ENCODE peak calls at places on chromosomes 6 and 20, in six cellular contexts. One of them, this sample, is unnamed.

GRCh38 chr20:17835941-17836861 is 132.4 kb downstream of the SNX5 start:
- DNase-seq in HCT116: no peak
- DNase-seq in GM12878: no peak
- DNase-seq in SK-N-SH: no peak
- DNase-seq in K562: no peak
- DNase-seq in HepG2: no peak
- DNase-seq in this sample: no peak

GRCh38 chr6:2625581-2625980 is 125.1 kb downstream of the MYLK4 start:
- DNase-seq in HCT116: no peak
- DNase-seq in GM12878: no peak
- DNase-seq in SK-N-SH: no peak
- DNase-seq in K562: no peak
- DNase-seq in HepG2: no peak
- DNase-seq in this sample: no peak

GRCh38 chr20:19735446-19735845 is 22.6 kb upstream of the RIN2 start:
- DNase-seq in HCT116: peak; percentile 19
- DNase-seq in GM12878: peak; percentile 3
- DNase-seq in SK-N-SH: peak; percentile 45
- DNase-seq in K562: no peak
- DNase-seq in HepG2: peak; percentile 48
- DNase-seq in this sample: peak; percentile 64

GRCh38 chr6:112155900-112156299 is 68.5 kb downstream of the FAM229B start:
- DNase-seq in HCT116: no peak
- DNase-seq in GM12878: no peak
- DNase-seq in SK-N-SH: no peak
- DNase-seq in K562: no peak
- DNase-seq in HepG2: no peak
- DNase-seq in this sample: no peak

GRCh38 chr20:40233401-40233800 is 455.6 kb downstream of the MAFB start:
- DNase-seq in HCT116: no peak
- DNase-seq in GM12878: no peak
- DNase-seq in SK-N-SH: no peak
- DNase-seq in K562: no peak
- DNase-seq in HepG2: no peak
- DNase-seq in this sample: no peak

GRCh38 chr6:15588966-15589634 is 73.7 kb downstream of the DTNBP1 start:
- DNase-seq in HCT116: no peak
- DNase-seq in GM12878: no peak
- DNase-seq in SK-N-SH: no peak
- DNase-seq in K562: no peak
- DNase-seq in HepG2: no peak
- DNase-seq in this sample: no peak

GRCh38 chr6:43635387-43636311 is at the start of gene MAD2L1BP:
- DNase-seq in HCT116: peak; percentile 56
- DNase-seq in GM12878: peak; percentile 33
- DNase-seq in SK-N-SH: peak; percentile 86
- DNase-seq in K562: peak; percentile 87
- DNase-seq in HepG2: peak; percentile 81
- DNase-seq in this sample: no peak

GRCh38 chr6:17101422-17102257 is at the start of gene STMND1:
- DNase-seq in HCT116: no peak
- DNase-seq in GM12878: no peak
- DNase-seq in SK-N-SH: peak; percentile 47
- DNase-seq in K562: no peak
- DNase-seq in HepG2: no peak
- DNase-seq in this sample: no peak

GRCh38 chr6:1965596-1966224 is 279.7 kb downstream of the GMDS start:
- DNase-seq in HCT116: no peak
- DNase-seq in GM12878: no peak
- DNase-seq in SK-N-SH: no peak
- DNase-seq in K562: no peak
- DNase-seq in HepG2: no peak
- DNase-seq in this sample: no peak

GRCh38 chr6:133047065-133047665 is 194.0 kb upstream of the EYA4 start:
- DNase-seq in HCT116: no peak
- DNase-seq in GM12878: no peak
- DNase-seq in SK-N-SH: no peak
- DNase-seq in K562: no peak
- DNase-seq in HepG2: no peak
- DNase-seq in this sample: no peak
- TF ChIP-seq REST in HCT116: no peak
- TF ChIP-seq REST in GM12878: no peak
- TF ChIP-seq REST in SK-N-SH: no peak
- TF ChIP-seq REST in K562: no peak
- TF ChIP-seq REST in HepG2: no peak
- TF ChIP-seq REST in this sample: no peak

GRCh38 chr20:41364967-41365765 is 1.5 kb downstream of the EMILIN3 start:
- DNase-seq in HCT116: no peak
- DNase-seq in GM12878: no peak
- DNase-seq in SK-N-SH: no peak
- DNase-seq in K562: no peak
- DNase-seq in HepG2: no peak
- DNase-seq in this sample: no peak
- H3K4me3 ChIP-seq in HCT116: no peak overlapping the region
- H3K4me3 ChIP-seq in GM12878: no peak overlapping the region
- H3K4me3 ChIP-seq in SK-N-SH: no peak overlapping the region
- H3K4me3 ChIP-seq in K562: no peak overlapping the region
- H3K4me3 ChIP-seq in HepG2: no peak overlapping the region
- H3K4me3 ChIP-seq in this sample: no peak overlapping the region

DNA sequence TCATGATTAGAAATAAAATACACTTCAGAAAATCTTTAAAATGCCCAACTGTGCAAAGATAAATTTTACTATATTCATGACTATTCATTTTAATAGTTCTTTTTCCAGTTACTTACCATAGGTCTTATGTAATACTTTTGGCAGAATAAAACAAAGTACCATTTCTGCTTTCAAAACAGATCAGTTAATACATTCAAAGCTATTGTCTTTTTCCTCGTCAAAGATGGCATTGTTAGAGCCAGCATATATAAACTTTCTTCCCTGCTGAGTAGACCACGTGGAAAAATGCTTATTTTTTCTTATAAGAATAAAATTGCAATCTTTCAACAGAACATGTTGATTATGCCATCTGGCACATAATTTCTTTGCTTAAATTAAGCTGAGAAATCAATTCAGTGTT is 34.9 kb upstream of the EXOC2 start:
- DNase-seq in HCT116: no peak
- DNase-seq in GM12878: no peak
- DNase-seq in SK-N-SH: no peak
- DNase-seq in K562: no peak
- DNase-seq in HepG2: no peak
- DNase-seq in this sample: no peak
- TF ChIP-seq SIN3A in HCT116: no peak
- TF ChIP-seq SIN3A in GM12878: no peak
- TF ChIP-seq SIN3A in SK-N-SH: no peak
- TF ChIP-seq SIN3A in K562: no peak
- TF ChIP-seq SIN3A in HepG2: no peak
- TF ChIP-seq SIN3A in this sample: no peak

DNA sequence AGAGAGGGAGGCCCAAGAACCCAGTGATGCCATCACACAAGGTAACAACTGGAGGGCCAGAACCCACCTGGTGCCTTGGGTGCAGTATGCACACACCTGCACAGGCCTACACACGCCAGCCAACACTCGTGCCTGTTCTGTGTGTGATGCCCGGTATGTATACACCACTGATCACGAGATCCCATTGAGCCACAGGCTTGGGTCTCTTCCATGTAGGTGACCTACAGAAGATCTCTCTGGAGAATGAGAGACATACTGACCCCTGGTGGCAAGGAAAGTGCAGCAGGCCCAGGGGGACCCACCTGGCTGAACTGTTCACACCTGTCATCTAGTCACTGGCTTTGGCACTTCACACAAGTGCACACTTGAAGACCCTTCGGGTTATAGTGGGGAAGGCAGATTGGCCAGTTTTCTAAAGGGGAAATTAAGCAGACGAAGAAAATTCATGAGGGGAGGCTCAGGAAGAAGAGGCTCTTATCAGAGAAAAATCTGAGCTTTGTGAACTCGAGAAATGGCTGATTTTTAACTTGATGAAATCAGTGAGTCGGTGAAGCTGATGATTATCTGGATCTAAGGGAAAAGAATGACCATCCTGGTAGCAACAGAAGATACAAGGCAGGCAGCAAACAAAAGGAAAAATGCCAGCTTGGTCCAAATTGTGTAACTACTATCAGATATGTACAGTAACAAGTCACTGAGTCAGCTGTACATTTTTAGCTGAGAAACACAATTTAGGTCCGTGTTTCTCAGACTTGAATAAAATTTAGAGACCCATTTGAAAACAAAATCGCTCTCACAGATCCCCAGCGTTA is 69.1 kb upstream of the PBOV1 start:
- DNase-seq in HCT116: peak; percentile 38
- DNase-seq in GM12878: no peak
- DNase-seq in SK-N-SH: peak; percentile 36
- DNase-seq in K562: peak; percentile 55
- DNase-seq in HepG2: peak; percentile 58
- DNase-seq in this sample: peak; percentile 10
- TF ChIP-seq REST in HCT116: no peak
- TF ChIP-seq REST in GM12878: no peak
- TF ChIP-seq REST in SK-N-SH: no peak
- TF ChIP-seq REST in K562: no peak
- TF ChIP-seq REST in HepG2: no peak
- TF ChIP-seq REST in this sample: no peak

GRCh38 chr6:85537055-85537494 is 56.6 kb downstream of the SNX14 start:
- DNase-seq in HCT116: no peak
- DNase-seq in GM12878: no peak
- DNase-seq in SK-N-SH: peak; percentile 14
- DNase-seq in K562: no peak
- DNase-seq in HepG2: no peak
- DNase-seq in this sample: no peak
- H3K4me3 ChIP-seq in HCT116: no peak overlapping the region
- H3K4me3 ChIP-seq in GM12878: no peak overlapping the region
- H3K4me3 ChIP-seq in SK-N-SH: no peak overlapping the region
- H3K4me3 ChIP-seq in K562: no peak overlapping the region
- H3K4me3 ChIP-seq in HepG2: no peak overlapping the region
- H3K4me3 ChIP-seq in this sample: no peak overlapping the region

DNA sequence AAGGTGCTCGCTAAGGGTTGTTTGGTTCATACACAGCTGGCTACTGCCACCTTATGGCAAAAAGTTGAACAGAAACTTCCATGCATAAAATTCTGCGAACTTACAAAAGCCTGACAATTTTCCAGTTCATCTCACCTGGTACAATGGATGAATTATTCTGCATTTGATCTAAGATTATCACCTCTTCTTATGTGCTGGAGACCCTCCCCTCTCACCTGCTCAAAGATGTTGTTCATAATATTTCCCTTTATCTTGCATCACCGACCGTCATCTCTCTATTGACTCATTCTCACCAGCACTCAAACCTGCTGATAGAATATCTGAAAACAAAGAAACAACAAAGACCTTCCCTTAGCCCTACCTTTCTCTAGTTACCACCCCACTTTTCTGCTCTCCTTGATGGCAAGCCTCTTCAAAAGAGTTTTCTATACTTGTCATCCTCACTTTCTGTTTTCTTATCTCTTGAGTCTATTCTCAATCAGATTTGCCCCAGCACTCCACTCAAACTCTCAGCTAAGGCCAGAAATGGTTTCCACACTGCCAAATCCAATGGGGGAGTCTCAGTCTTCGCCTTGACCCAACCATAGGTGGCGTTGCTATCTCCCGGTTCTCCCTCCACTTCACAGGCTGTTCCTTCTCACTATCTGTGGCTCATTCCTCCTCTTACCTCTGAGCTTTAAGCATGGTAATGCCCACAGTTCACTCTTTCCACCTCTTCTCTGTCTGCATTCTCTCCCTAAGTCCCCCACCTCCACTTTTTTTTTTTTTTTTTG is 25.8 kb downstream of the SNRNP48 start:
- DNase-seq in HCT116: peak; percentile 48
- DNase-seq in GM12878: no peak
- DNase-seq in SK-N-SH: peak; percentile 41
- DNase-seq in K562: peak; percentile 57
- DNase-seq in HepG2: peak; percentile 72
- DNase-seq in this sample: peak; percentile 51
- TF ChIP-seq SIN3A in HCT116: no peak
- TF ChIP-seq SIN3A in GM12878: no peak
- TF ChIP-seq SIN3A in SK-N-SH: no peak
- TF ChIP-seq SIN3A in K562: no peak
- TF ChIP-seq SIN3A in HepG2: no peak
- TF ChIP-seq SIN3A in this sample: no peak

GRCh38 chr20:32191873-32192272 is 15.7 kb downstream of the PLAGL2 start:
- DNase-seq in HCT116: no peak
- DNase-seq in GM12878: no peak
- DNase-seq in SK-N-SH: no peak
- DNase-seq in K562: no peak
- DNase-seq in HepG2: no peak
- DNase-seq in this sample: no peak

GRCh38 chr20:32189691-32190607 is 17.6 kb downstream of the PLAGL2 start:
- DNase-seq in HCT116: no peak
- DNase-seq in GM12878: no peak
- DNase-seq in SK-N-SH: peak; percentile 92
- DNase-seq in K562: no peak
- DNase-seq in HepG2: no peak
- DNase-seq in this sample: no peak

GRCh38 chr20:32191422-32191821 is 16.1 kb downstream of the PLAGL2 start:
- DNase-seq in HCT116: no peak
- DNase-seq in GM12878: no peak
- DNase-seq in SK-N-SH: no peak
- DNase-seq in K562: no peak
- DNase-seq in HepG2: no peak
- DNase-seq in this sample: no peak

GRCh38 chr20:32189123-32189410 is 18.5 kb downstream of the PLAGL2 start:
- DNase-seq in HCT116: no peak
- DNase-seq in GM12878: no peak
- DNase-seq in SK-N-SH: no peak
- DNase-seq in K562: no peak
- DNase-seq in HepG2: no peak
- DNase-seq in this sample: no peak

GRCh38 chr20:32190608-32191415 is 16.7 kb downstream of the PLAGL2 start:
- DNase-seq in HCT116: no peak
- DNase-seq in GM12878: no peak
- DNase-seq in SK-N-SH: peak; percentile 37
- DNase-seq in K562: no peak
- DNase-seq in HepG2: no peak
- DNase-seq in this sample: no peak
- TF ChIP-seq REST in HCT116: no peak
- TF ChIP-seq REST in GM12878: no peak
- TF ChIP-seq REST in SK-N-SH: no peak
- TF ChIP-seq REST in K562: no peak
- TF ChIP-seq REST in HepG2: no peak
- TF ChIP-seq REST in this sample: no peak

DNA sequence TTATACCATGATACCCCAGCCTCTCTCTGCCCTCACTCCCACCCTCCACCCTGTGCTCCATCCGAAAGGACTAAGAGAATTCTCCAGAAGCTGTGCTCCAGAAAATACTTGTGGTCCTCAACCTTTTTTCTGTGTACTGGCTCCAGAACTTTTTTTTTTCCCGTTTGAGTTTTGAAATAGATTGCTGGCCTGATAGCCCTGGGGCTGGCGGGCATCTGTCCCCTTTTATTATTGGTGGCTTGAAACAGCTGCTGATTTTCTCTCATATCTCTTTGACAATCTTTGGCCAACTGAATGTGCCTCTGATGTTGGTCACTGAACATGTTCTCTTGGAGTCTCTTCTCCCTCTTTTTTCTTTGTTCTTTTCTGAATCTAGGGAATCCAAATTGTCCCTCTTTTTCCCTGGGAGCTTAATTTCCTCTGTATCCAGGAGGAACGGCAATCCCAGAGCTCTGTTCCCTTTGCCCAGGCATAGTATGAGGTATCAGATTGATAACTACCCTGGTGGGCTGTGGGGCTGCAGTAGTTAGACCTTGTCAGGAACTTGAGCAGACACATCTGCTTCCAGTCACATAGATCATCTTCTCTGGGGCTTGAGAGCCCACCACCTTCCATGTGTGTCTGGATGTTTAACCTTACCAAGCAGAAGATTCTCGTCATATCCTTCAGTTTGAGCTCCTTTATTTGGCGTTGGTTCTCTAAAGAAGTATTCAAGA is 1.6 kb downstream of the PPARD start:
- DNase-seq in HCT116: no peak
- DNase-seq in GM12878: no peak
- DNase-seq in SK-N-SH: peak; percentile 68
- DNase-seq in K562: no peak
- DNase-seq in HepG2: no peak
- DNase-seq in this sample: no peak
- H3K4me3 ChIP-seq in HCT116: peak overlapping the region; percentile 90
- H3K4me3 ChIP-seq in GM12878: peak overlapping the region; percentile 84
- H3K4me3 ChIP-seq in SK-N-SH: peak overlapping the region; percentile 85
- H3K4me3 ChIP-seq in K562: peak overlapping the region; percentile 73
- H3K4me3 ChIP-seq in HepG2: peak overlapping the region; percentile 74
- H3K4me3 ChIP-seq in this sample: peak overlapping the region; percentile 89